ENCODE peak calls at places on chromosomes 1 and 21, in six cellular contexts. M is foreskin fibroblast, Q is B cell, G is HT1080, V is AG10803, O is T follicular helper cell. I is an unnamed sample.

GRCh38 chr21:45910548-45911221 is 70.9 kb upstream of the COL6A1 start:
- DNase-seq in M (no peak), Q (no peak), G (no peak), V (no peak), O (no peak), I (no peak)

GRCh38 chr1:168151935-168152334 is 15.2 kb upstream of the GPR161 start:
- DNase-seq in M (no peak), Q (no peak), G (no peak), V (no peak), O (no peak), I (no peak)

GRCh38 chr1:11560061-11560460 is 81.1 kb downstream of the DISP3 start:
- DNase-seq in M (no peak), Q (no peak), G (no peak), V (no peak), O (no peak), I (no peak)

GRCh38 chr1:12275370-12275769 is 45.5 kb downstream of the VPS13D start:
- DNase-seq in M (peak; percentile 18), Q (peak; percentile 23), G (peak; percentile 39), V (peak; percentile 17), O (peak; percentile 7), I (no peak)

GRCh38 chr1:26126321-26127084 is 14.9 kb downstream of the PDIK1L start:
- DNase-seq in M (no peak), Q (no peak), G (peak; percentile 85), V (no peak), O (peak; percentile 54), I (no peak)

GRCh38 chr1:161382214-161383019 is 14.7 kb upstream of the CFAP126 start:
- DNase-seq in M (peak; percentile 57), Q (peak; percentile 47), G (peak; percentile 85), V (peak; percentile 71), O (no peak), I (peak; percentile 78)

GRCh38 chr21:36606983-36607325 is 92.0 kb upstream of the SIM2 start:
- DNase-seq in M (no peak), Q (no peak), G (no peak), V (no peak), O (no peak), I (no peak)

GRCh38 chr21:15441060-15441493 is 288.7 kb upstream of the USP25 start:
- DNase-seq in M (no peak), Q (no peak), G (no peak), V (no peak), O (no peak), I (peak; percentile 48)

GRCh38 chr1:230067441-230067870 is 418 bp downstream of the GALNT2 start:
- DNase-seq in M (no peak), Q (no peak), G (no peak), V (peak; percentile 44), O (no peak), I (peak; percentile 45)

GRCh38 chr1:112524251-112524650 is 15.5 kb downstream of the WNT2B start:
- DNase-seq in M (no peak), Q (no peak), G (no peak), V (peak; percentile 67), O (no peak), I (no peak)

GRCh38 chr1:65508051-65508450 is 87.6 kb downstream of the LEPR start:
- DNase-seq in M (no peak), Q (no peak), G (no peak), V (peak; percentile 56), O (no peak), I (no peak)

GRCh38 chr1:208162903-208163302 is 81.3 kb downstream of the PLXNA2 start:
- DNase-seq in M (no peak), Q (no peak), G (no peak), V (no peak), O (no peak), I (no peak)

GRCh38 chr1:77265180-77265579 is 16.6 kb upstream of the AK5 start:
- DNase-seq in M (no peak), Q (no peak), G (no peak), V (no peak), O (no peak), I (no peak)

GRCh38 chr1:39727932-39728317 is 10.8 kb upstream of the PPIE start:
- DNase-seq in M (no peak), Q (no peak), G (no peak), V (no peak), O (no peak), I (no peak)

GRCh38 chr1:91282695-91283420 is 121.8 kb downstream of the HFM1 start:
- DNase-seq in M (peak; percentile 49), Q (peak; percentile 40), G (peak; percentile 40), V (peak; percentile 78), O (peak; percentile 14), I (peak; percentile 74)

GRCh38 chr1:19644761-19645543 is 841 bp downstream of the NBL1 start:
- DNase-seq in M (no peak), Q (peak; percentile 71), G (no peak), V (no peak), O (no peak), I (peak; percentile 40)

GRCh38 chr1:228039006-228039481 is 32.2 kb downstream of the WNT3A start:
- DNase-seq in M (no peak), Q (no peak), G (no peak), V (no peak), O (no peak), I (no peak)

GRCh38 chr1:229241390-229241789 is 29.5 kb upstream of the RAB4A start:
- DNase-seq in M (no peak), Q (no peak), G (no peak), V (no peak), O (no peak), I (no peak)

GRCh38 chr1:29368936-29369932 is 132.9 kb downstream of the PTPRU start:
- DNase-seq in M (no peak), Q (no peak), G (no peak), V (no peak), O (no peak), I (no peak)

GRCh38 chr1:25066731-25067520 is 136.8 kb upstream of the RUNX3 start:
- DNase-seq in M (no peak), Q (no peak), G (no peak), V (no peak), O (no peak), I (no peak)

GRCh38 chr1:222785553-222785952 is 29.3 kb upstream of the DISP1 start:
- DNase-seq in M (no peak), Q (no peak), G (no peak), V (no peak), O (no peak), I (no peak)

GRCh38 chr1:217924924-217925323 is 293.8 kb downstream of the SPATA17 start:
- DNase-seq in M (no peak), Q (no peak), G (no peak), V (no peak), O (no peak), I (no peak)

GRCh38 chr1:226677121-226678020 is 61.7 kb downstream of the ITPKB start:
- DNase-seq in M (peak; percentile 81), Q (peak; percentile 80), G (peak; percentile 96), V (peak; percentile 92), O (peak; percentile 77), I (peak; percentile 57)

GRCh38 chr1:204979306-204979705 is 63.7 kb upstream of the CNTN2 start:
- DNase-seq in M (no peak), Q (no peak), G (no peak), V (no peak), O (no peak), I (no peak)

GRCh38 chr1:62286778-62287224 is 32.4 kb downstream of the KANK4 start:
- DNase-seq in M (no peak), Q (no peak), G (no peak), V (no peak), O (no peak), I (no peak)

GRCh38 chr1:175649416-175649815 is 94.0 kb downstream of the TNR start:
- DNase-seq in M (no peak), Q (no peak), G (no peak), V (no peak), O (no peak), I (no peak)

GRCh38 chr1:200969726-200970521 is 53.6 kb downstream of the KIF21B start:
- DNase-seq in M (no peak), Q (no peak), G (no peak), V (no peak), O (no peak), I (no peak)

GRCh38 chr1:75615664-75616435 is 4.9 kb upstream of the SLC44A5 start:
- DNase-seq in M (peak; percentile 18), Q (peak; percentile 60), G (no peak), V (peak; percentile 34), O (no peak), I (peak; percentile 10)

GRCh38 chr1:93997756-93998155 is 88.5 kb upstream of the GCLM start:
- DNase-seq in M (no peak), Q (no peak), G (no peak), V (no peak), O (no peak), I (no peak)

GRCh38 chr1:172134087-172134731 is 286.3 kb upstream of the C1orf105 start:
- DNase-seq in M (no peak), Q (no peak), G (peak; percentile 41), V (no peak), O (no peak), I (no peak)

GRCh38 chr1:224160171-224160682 is 22.8 kb upstream of the DEGS1 start:
- DNase-seq in M (no peak), Q (no peak), G (no peak), V (no peak), O (no peak), I (no peak)

GRCh38 chr1:3393024-3393986 is 61.2 kb upstream of the ARHGEF16 start:
- DNase-seq in M (no peak), Q (no peak), G (no peak), V (no peak), O (no peak), I (no peak)

GRCh38 chr1:41372600-41372993 is 11.4 kb downstream of the FOXO6 start:
- DNase-seq in M (no peak), Q (no peak), G (no peak), V (no peak), O (no peak), I (no peak)

GRCh38 chr1:115112496-115113375 is 23.4 kb upstream of the TSPAN2 start:
- DNase-seq in M (no peak), Q (peak; percentile 31), G (peak; percentile 37), V (no peak), O (peak; percentile 25), I (peak; percentile 36)

I was measured in dermis microvascular lymphatic vessel endothelial cell.